ENCODE peak calls at places on chromosomes 11 and 22, in four cellular contexts. J is activated CD4-positive, alpha-beta memory T cell treated with anti-CD3 and anti-CD28 coated beads, Interleukin-2, amount 10 ng/mL, durations not matched to agents 7 days and 5 days; A is PC-3; C is stimulated activated CD4-positive, alpha-beta T cell treated with anti-CD3 and anti-CD28 coated beads, Interleukin-1b, Interleukin-23, amount 100 ng/mL, for 1 hour. W is an unnamed sample.

GRCh38 chr11:92269021-92269420 is 44.4 kb downstream of the FAT3 start:
- DNase-seq in J (no peak), A (peak; percentile 81), C (no peak), W (no peak)

GRCh38 chr11:32874144-32874543 is 18.5 kb upstream of the QSER1 start:
- DNase-seq in J (no peak), A (peak; percentile 50), C (no peak), W (no peak)

GRCh38 chr11:35040221-35040942 is 98.6 kb upstream of the CD44 start:
- DNase-seq in J (peak; percentile 74), A (peak; percentile 61), C (peak; percentile 12), W (peak; percentile 61)

GRCh38 chr11:102780491-102780918 is at the start of gene MMP10:
- DNase-seq in J (no peak), A (peak; percentile 92), C (no peak), W (no peak)

GRCh38 chr11:107538239-107538638 is 27.3 kb downstream of the ALKBH8 start:
- DNase-seq in J (no peak), A (no peak), C (no peak), W (no peak)

GRCh38 chr22:49689255-49689770 is 138.4 kb downstream of the BRD1 start:
- DNase-seq in J (no peak), A (no peak), C (no peak), W (no peak)

GRCh38 chr11:44556735-44557409 is 8.6 kb upstream of the CD82 start:
- DNase-seq in J (peak; percentile 74), A (peak; percentile 62), C (no peak), W (no peak)

GRCh38 chr22:29443861-29444431 is 5.6 kb downstream of the RFPL1 start:
- DNase-seq in J (no peak), A (no peak), C (no peak), W (no peak)

GRCh38 chr22:46224771-46225290 is 25.3 kb downstream of the CDPF1 start:
- DNase-seq in J (no peak), A (no peak), C (no peak), W (no peak)

GRCh38 chr11:15969701-15970329 is 386.5 kb downstream of the SOX6 start:
- DNase-seq in J (no peak), A (no peak), C (no peak), W (no peak)

GRCh38 chr11:22256876-22257275 is 64.0 kb downstream of the ANO5 start:
- DNase-seq in J (no peak), A (no peak), C (no peak), W (no peak)

GRCh38 chr22:44621401-44622146 is 80.4 kb upstream of the PRR5 start:
- DNase-seq in J (no peak), A (no peak), C (no peak), W (no peak)

GRCh38 chr11:70569996-70570692 is 171.8 kb downstream of the CTTN start:
- DNase-seq in J (no peak), A (no peak), C (no peak), W (peak; percentile 41)

GRCh38 chr11:43197357-43197756 is 114.4 kb upstream of the API5 start:
- DNase-seq in J (no peak), A (peak; percentile 4), C (no peak), W (no peak)

GRCh38 chr11:26865703-26866102 is 128.2 kb upstream of the FIBIN start:
- DNase-seq in J (no peak), A (no peak), C (no peak), W (no peak)

W was measured in pancreas.